ENCODE peak calls at places on chromosome 10, in five cellular contexts. V, Q, Z, A and Y are unnamed samples.

GRCh38 chr10:125159932-125160855 is at the start of gene CTBP2:
- DNase-seq in V (no peak), A (no peak), Q (no peak), Z (peak), Y (peak)

GRCh38 chr10:129932182-129932581 is 31.9 kb downstream of the EBF3 start:
- DNase-seq in A (no peak), V (no peak), Z (no peak), Q (no peak), Y (no peak)

GRCh38 chr10:96511044-96511945 is 2.4 kb downstream of the TLL2 start:
- DNase-seq in Q (no peak), V (no peak), A (no peak), Z (peak), Y (peak)

GRCh38 chr10:4242561-4243035 is 457.6 kb upstream of the KLF6 start:
- DNase-seq in Z (peak), Q (no peak), A (peak), V (no peak), Y (no peak)

GRCh38 chr10:33056828-33057227 is 98.8 kb upstream of the ITGB1 start:
- DNase-seq in Q (no peak), V (no peak), A (no peak), Z (no peak), Y (no peak)

GRCh38 chr10:105974803-105975456 is 1189.6 kb downstream of the SORCS1 start:
- DNase-seq in V (no peak), A (peak), Q (no peak), Z (peak), Y (no peak)

GRCh38 chr10:86654411-86655172 is at the start of gene OPN4:
- DNase-seq in A (no peak), Z (peak), Q (no peak), V (no peak), Y (no peak)

GRCh38 chr10:132939957-132940790 is 2.2 kb downstream of the CFAP46 start:
- DNase-seq in Q (no peak), V (no peak), A (no peak), Z (peak), Y (no peak)

GRCh38 chr10:16933799-16934198 is 116.6 kb upstream of the RSU1 start:
- DNase-seq in Z (no peak), Q (no peak), A (no peak), V (no peak), Y (no peak)

GRCh38 chr10:114648368-114648767 is 9.7 kb downstream of the ABLIM1 start:
- DNase-seq in Z (peak), A (peak), Q (no peak), V (no peak), Y (no peak)

GRCh38 chr10:93749218-93749799 is 8.4 kb upstream of the LGI1 start:
- DNase-seq in Q (no peak), Z (no peak), V (no peak), A (no peak), Y (no peak)